ENCODE peak calls at places on chromosomes 11 and 22, in nine cellular contexts. L is stimulated activated CD8-positive, alpha-beta memory T cell treated with anti-CD3 and anti-CD28 coated beads, Interleukin-2, amount 100 ng/mL, for 48 hours; V is HFFc6; A is activated CD4-positive, alpha-beta T cell treated with anti-CD3 and anti-CD28 coated beads, Interleukin-2, amount 50 U/mL, for 4 hours; F is hippocampal formation; H is effector memory CD8-positive, alpha-beta T cell; E is activated naive CD8-positive, alpha-beta T cell treated with anti-CD3 and anti-CD28 coated beads, Interleukin-2, amount 50 U/mL, for 16 hours; W is stomach; O is NCI-H1930. P is an unnamed sample.

GRCh38 chr11:3213659-3214419 is 4.8 kb downstream of the MRGPRG start:
- DNase-seq in A (no peak), V (no peak), F (no peak), L (no peak), W (no peak), O (no peak), H (no peak), E (no peak), P (no peak)

GRCh38 chr11:7275133-7275532 is 23.4 kb downstream of the SYT9 start:
- DNase-seq in A (no peak), H (no peak), V (no peak), F (no peak), O (no peak), L (no peak), W (no peak), E (no peak), P (no peak)

GRCh38 chr11:103055174-103055890 is 36.6 kb downstream of the DCUN1D5 start:
- DNase-seq in W (no peak), E (no peak), F (no peak), O (peak), A (no peak), H (no peak), L (no peak), V (peak), P (peak)

GRCh38 chr11:67438121-67438902 is 830 bp upstream of the PTPRCAP start:
- DNase-seq in F (no peak), H (peak), L (peak), O (no peak), A (peak), W (peak), E (peak), V (no peak), P (no peak)

GRCh38 chr22:40193429-40194421 is 16.0 kb downstream of the TNRC6B start:
- DNase-seq in V (no peak), L (no peak), H (no peak), A (no peak), O (no peak), E (no peak), F (no peak), W (no peak), P (peak)

GRCh38 chr22:48004936-48005335 is 1242.5 kb downstream of the TBC1D22A start:
- DNase-seq in F (no peak), A (no peak), W (no peak), V (no peak), O (no peak), E (no peak), H (no peak), L (no peak), P (no peak)

GRCh38 chr22:50513175-50513574 is 5.2 kb downstream of the NCAPH2 start:
- DNase-seq in H (no peak), V (no peak), E (no peak), W (no peak), L (no peak), F (no peak), O (no peak), A (no peak), P (no peak)

GRCh38 chr11:111851636-111852035 is 19.7 kb downstream of the ALG9 start:
- DNase-seq in W (no peak), A (no peak), L (no peak), F (no peak), V (peak), E (no peak), O (no peak), H (no peak), P (peak)

GRCh38 chr11:45193695-45194094 is 47.3 kb downstream of the PRDM11 start:
- DNase-seq in F (no peak), O (no peak), W (no peak), V (no peak), A (no peak), L (no peak), H (no peak), E (no peak), P (no peak)

GRCh38 chr11:86062719-86063118 is 6.2 kb downstream of the PICALM start:
- DNase-seq in O (no peak), H (no peak), V (no peak), W (no peak), F (no peak), L (no peak), E (no peak), A (no peak), P (no peak)

GRCh38 chr11:78542007-78542406 is 32.7 kb downstream of the NARS2 start:
- DNase-seq in F (no peak), A (no peak), V (no peak), L (no peak), H (no peak), E (no peak), O (no peak), W (no peak), P (peak)

GRCh38 chr11:125692887-125693286 is 12.2 kb upstream of the ACRV1 start:
- DNase-seq in F (no peak), O (no peak), V (no peak), L (no peak), W (no peak), A (no peak), E (no peak), H (no peak), P (no peak)

GRCh38 chr22:43980579-43980978 is 25.3 kb downstream of the SAMM50 start:
- DNase-seq in O (no peak), F (no peak), A (no peak), V (no peak), E (no peak), L (no peak), W (no peak), H (no peak), P (no peak)

P was measured in fibroblast of gingiva.